ENCODE peak calls at places on chromosomes 12 and 14, in eight cellular contexts. D is nephron progenitor cell; M is G401; X is GM03348; A is GM12865; F is ureter; N is stimulated activated CD4-positive, alpha-beta T cell treated with anti-CD3 and anti-CD28 coated beads, Interleukin-12 subunit alpha, Interleukin-12 subunit beta, amount 100 ng/mL, for 24 hours; B is GM23248. V is an unnamed sample.

GRCh38 chr12:111429760-111430417 is 24.2 kb downstream of the SH2B3 start:
- DNase-seq in D (no peak), M (no peak), X (no peak), A (peak; percentile 79), F (no peak), N (peak; percentile 45), B (no peak), V (no peak)

GRCh38 chr12:99959549-99960170 is 25.1 kb downstream of the ANKS1B start:
- DNase-seq in D (no peak), M (peak; percentile 94), X (peak; percentile 19), A (no peak), F (no peak), N (no peak), B (peak; percentile 53), V (no peak)

GRCh38 chr12:20426191-20426590 is 57.9 kb downstream of the PDE3A start:
- DNase-seq in D (no peak), M (no peak), X (peak; percentile 52), A (no peak), F (no peak), N (no peak), B (peak; percentile 65), V (no peak)

GRCh38 chr14:65150891-65151290 is 48.6 kb upstream of the MAX start:
- DNase-seq in D (no peak), M (peak; percentile 57), X (no peak), A (no peak), F (no peak), N (no peak), B (no peak), V (no peak)

GRCh38 chr14:94110552-94111181 is at the start of gene IFI27:
- DNase-seq in D (no peak), M (no peak), X (no peak), A (no peak), F (peak; percentile 53), N (no peak), B (peak; percentile 46), V (no peak)

GRCh38 chr14:90300649-90301048 is 31.1 kb downstream of the NRDE2 start:
- DNase-seq in D (no peak), M (no peak), X (peak; percentile 46), A (no peak), F (no peak), N (no peak), B (peak; percentile 40), V (no peak)

GRCh38 chr14:64232095-64232830 is 61.9 kb downstream of the ESR2 start:
- DNase-seq in D (no peak), M (no peak), X (peak; percentile 48), A (peak; percentile 74), F (peak; percentile 41), N (no peak), B (peak; percentile 75), V (no peak)

GRCh38 chr12:40312982-40313576 is 88.3 kb downstream of the LRRK2 start:
- DNase-seq in D (no peak), M (no peak), X (peak; percentile 14), A (peak; percentile 26), F (no peak), N (no peak), B (peak; percentile 57), V (no peak)

GRCh38 chr12:3490848-3491382 is at the start of gene PRMT8:
- DNase-seq in D (peak; percentile 78), M (peak; percentile 45), X (peak; percentile 43), A (no peak), F (no peak), N (no peak), B (peak; percentile 36), V (no peak)

GRCh38 chr12:45122776-45123380 is 72.0 kb upstream of the DBX2 start:
- DNase-seq in D (no peak), M (peak; percentile 31), X (peak; percentile 46), A (peak; percentile 11), F (no peak), N (no peak), B (peak; percentile 30), V (no peak)

GRCh38 chr14:51006781-51007211 is 62.5 kb upstream of the PYGL start:
- DNase-seq in D (no peak), M (peak; percentile 99), X (peak; percentile 77), A (no peak), F (no peak), N (no peak), B (peak; percentile 95), V (no peak)

GRCh38 chr12:51744235-51744634 is 104.3 kb downstream of the FIGNL2 start:
- DNase-seq in D (no peak), M (no peak), X (no peak), A (no peak), F (no peak), N (no peak), B (no peak), V (no peak)

GRCh38 chr12:57591567-57592325 is 754 bp downstream of the PIP4K2C start:
- DNase-seq in D (peak; percentile 55), M (peak; percentile 43), X (peak; percentile 71), A (no peak), F (peak; percentile 53), N (no peak), B (peak; percentile 65), V (peak; percentile 47)

GRCh38 chr12:49847161-49847560 is 4.3 kb upstream of the BCDIN3D start:
- DNase-seq in D (no peak), M (no peak), X (no peak), A (peak; percentile 35), F (no peak), N (no peak), B (no peak), V (no peak)

GRCh38 chr14:70317969-70318634 is 41.4 kb downstream of the COX16 start:
- DNase-seq in D (peak; percentile 45), M (peak; percentile 63), X (peak; percentile 61), A (peak; percentile 49), F (no peak), N (no peak), B (peak; percentile 61), V (peak; percentile 23)

GRCh38 chr12:3173008-3173553 is 95.9 kb downstream of the TSPAN9 start:
- DNase-seq in D (no peak), M (no peak), X (no peak), A (no peak), F (no peak), N (no peak), B (no peak), V (no peak)

GRCh38 chr12:30652034-30652696 is 43.5 kb downstream of the IPO8 start:
- DNase-seq in D (no peak), M (no peak), X (no peak), A (no peak), F (no peak), N (no peak), B (no peak), V (no peak)

GRCh38 chr14:78345346-78345745 is 175.2 kb downstream of the NRXN3 start:
- DNase-seq in D (no peak), M (no peak), X (no peak), A (no peak), F (no peak), N (no peak), B (no peak), V (no peak)

GRCh38 chr12:89481218-89481914 is 43.2 kb downstream of the GALNT4 start:
- DNase-seq in D (no peak), M (no peak), X (no peak), A (no peak), F (no peak), N (no peak), B (no peak), V (no peak)